ENCODE peak calls at places on chromosomes 1 and 21, in eight cellular contexts. R, S, W, Q, H, F, N and A are unnamed samples.

GRCh38 chr1:62452951-62453350 is 16.1 kb downstream of the USP1 start:
- DNase-seq in R (no peak), S (no peak), W (no peak), Q (no peak), H (no peak), F (no peak), N (no peak), A (no peak)

GRCh38 chr21:39385299-39386145 is 36.6 kb upstream of the HMGN1 start:
- DNase-seq in R (peak; percentile 91), S (peak; percentile 90), W (no peak), Q (peak; percentile 14), H (peak; percentile 34), F (peak; percentile 36), N (peak; percentile 41), A (peak; percentile 80)

GRCh38 chr1:19038096-19038495 is 81.6 kb upstream of the IFFO2 start:
- DNase-seq in R (no peak), S (no peak), W (no peak), Q (no peak), H (peak; percentile 3), F (no peak), N (no peak), A (no peak)

GRCh38 chr1:234533034-234533571 is 54.1 kb upstream of the TARBP1 start:
- DNase-seq in R (peak; percentile 69), S (no peak), W (no peak), Q (no peak), H (no peak), F (no peak), N (no peak), A (peak; percentile 65)

GRCh38 chr1:29416825-29417557 is 180.7 kb downstream of the PTPRU start:
- DNase-seq in R (no peak), S (no peak), W (no peak), Q (no peak), H (no peak), F (no peak), N (no peak), A (no peak)

GRCh38 chr1:79554620-79555160 is 548.2 kb upstream of the ADGRL4 start:
- DNase-seq in R (no peak), S (no peak), W (no peak), Q (no peak), H (no peak), F (no peak), N (no peak), A (no peak)

GRCh38 chr1:100903777-100904176 is 7.9 kb downstream of the SLC30A7 start:
- DNase-seq in R (no peak), S (no peak), W (no peak), Q (no peak), H (no peak), F (no peak), N (no peak), A (no peak)

GRCh38 chr1:181092883-181093282 is 4.4 kb downstream of the IER5 start:
- DNase-seq in R (no peak), S (no peak), W (no peak), Q (no peak), H (no peak), F (no peak), N (no peak), A (no peak)